ENCODE peak calls at places on chromosomes 6 and 20, in seven cellular contexts. X, K, H, T, J, M and P are unnamed samples.

GRCh38 chr20:52242237-52243230 is 51.0 kb upstream of the ZFP64 start:
- DNase-seq in H (peak; percentile 1), T (no peak), X (no peak), J (no peak), M (peak; percentile 19), K (peak; percentile 1), P (no peak)

GRCh38 chr6:100427452-100427851 is 37.3 kb downstream of the SIM1 start:
- DNase-seq in X (no peak), T (no peak), H (no peak), J (no peak), K (no peak), M (no peak), P (no peak)

GRCh38 chr20:25745100-25745499 is 48.4 kb upstream of the ZNF337 start:
- DNase-seq in X (no peak), H (no peak), T (no peak), J (no peak), K (no peak), M (no peak), P (no peak)

GRCh38 chr6:117432273-117432672 is 6.5 kb upstream of the ROS1 start:
- DNase-seq in M (no peak), H (no peak), X (no peak), T (no peak), K (no peak), J (no peak), P (no peak)

GRCh38 chr20:3165473-3166337 is 6.0 kb upstream of the FASTKD5 start:
- DNase-seq in T (no peak), H (no peak), K (no peak), X (no peak), J (no peak), M (no peak), P (no peak)

GRCh38 chr20:2658414-2659354 is 5.3 kb downstream of the IDH3B start:
- DNase-seq in H (no peak), J (no peak), X (no peak), T (no peak), K (no peak), M (no peak), P (no peak)

GRCh38 chr6:54491431-54491830 is 183.2 kb downstream of the TINAG start:
- DNase-seq in J (no peak), K (no peak), M (no peak), T (no peak), H (no peak), X (no peak), P (no peak)

GRCh38 chr20:62850333-62850974 is 11.2 kb downstream of the TCFL5 start:
- DNase-seq in J (no peak), T (peak; percentile 54), K (no peak), X (no peak), M (no peak), H (no peak), P (no peak)

GRCh38 chr6:19024737-19025136 is 637.6 kb downstream of the RNF144B start:
- DNase-seq in J (peak; percentile 54), X (no peak), M (no peak), K (peak; percentile 28), H (peak; percentile 32), T (no peak), P (no peak)